ENCODE peak calls at places on chromosome 21, in nine cellular contexts. F, L, V, S, K, B, D, N and X are unnamed samples.

GRCh38 chr21:36821032-36821299 is 122.1 kb downstream of the SIM2 start:
- DNase-seq in N (no peak), F (no peak), D (no peak), V (no peak), L (no peak), S (no peak), K (no peak), B (no peak), X (no peak)

GRCh38 chr21:19683492-19683891 is 1279.9 kb upstream of the TMPRSS15 start:
- DNase-seq in K (no peak), N (no peak), F (no peak), S (no peak), D (no peak), B (no peak), L (no peak), V (no peak), X (no peak)

GRCh38 chr21:42338730-42339715 is 11.8 kb downstream of the TFF2 start:
- DNase-seq in N (no peak), F (no peak), V (no peak), B (no peak), L (no peak), S (no peak), D (no peak), K (peak), X (no peak)

GRCh38 chr21:45836694-45837670 is 144.6 kb upstream of the COL6A1 start:
- DNase-seq in K (peak), B (no peak), V (no peak), D (no peak), S (no peak), F (no peak), N (no peak), L (no peak), X (no peak)

GRCh38 chr21:45736705-45737484 is 93.4 kb downstream of the PCBP3 start:
- DNase-seq in B (no peak), D (no peak), K (no peak), L (no peak), S (no peak), N (no peak), F (no peak), V (no peak), X (no peak)

GRCh38 chr21:43872549-43873198 is 7.7 kb downstream of the AGPAT3 start:
- DNase-seq in D (no peak), S (no peak), B (no peak), L (no peak), F (no peak), K (no peak), V (no peak), N (no peak), X (no peak)

GRCh38 chr21:15408089-15408488 is 321.7 kb upstream of the USP25 start:
- DNase-seq in B (no peak), F (no peak), D (no peak), S (no peak), V (no peak), L (no peak), N (no peak), K (no peak), X (no peak)

GRCh38 chr21:45498646-45499000 is 43.6 kb downstream of the SLC19A1 start:
- DNase-seq in L (no peak), K (no peak), F (no peak), B (no peak), V (no peak), S (no peak), N (no peak), D (no peak), X (no peak)

GRCh38 chr21:16407403-16408279 is 677.9 kb downstream of the USP25 start:
- DNase-seq in D (no peak), N (no peak), V (no peak), L (no peak), F (no peak), B (no peak), K (no peak), S (no peak), X (no peak)

GRCh38 chr21:32207096-32207716 is 71.6 kb downstream of the MIS18A start:
- DNase-seq in B (no peak), N (no peak), K (peak), F (no peak), V (no peak), L (no peak), S (no peak), D (peak), X (no peak)

GRCh38 chr21:14121719-14122118 is 89.0 kb downstream of the LIPI start:
- DNase-seq in B (no peak), D (no peak), N (no peak), F (no peak), S (no peak), V (no peak), K (no peak), L (no peak), X (no peak)

GRCh38 chr21:30463713-30464112 is 16.5 kb downstream of the KRTAP19-1 start:
- DNase-seq in K (no peak), B (no peak), V (no peak), L (no peak), N (no peak), S (no peak), D (no peak), F (peak), X (no peak)

GRCh38 chr21:37454869-37455503 is 88.4 kb downstream of the DYRK1A start:
- DNase-seq in B (no peak), S (no peak), K (no peak), D (no peak), L (no peak), V (no peak), N (no peak), F (no peak), X (no peak)

GRCh38 chr21:32727728-32728454 is at the start of gene SYNJ1:
- DNase-seq in N (peak), B (no peak), S (peak), L (peak), D (peak), V (peak), F (peak), K (peak), X (peak)

GRCh38 chr21:19340303-19340702 is 936.7 kb upstream of the TMPRSS15 start:
- DNase-seq in F (no peak), D (no peak), L (no peak), K (no peak), S (no peak), B (no peak), N (no peak), V (no peak), X (no peak)

GRCh38 chr21:37458669-37459276 is 92.2 kb downstream of the DYRK1A start:
- DNase-seq in V (no peak), L (no peak), F (no peak), B (no peak), N (no peak), D (no peak), S (no peak), K (no peak), X (no peak)

GRCh38 chr21:17370750-17371325 is 142.0 kb upstream of the CXADR start:
- DNase-seq in F (peak), V (no peak), B (no peak), L (no peak), N (no peak), K (no peak), S (no peak), D (no peak), X (no peak)

GRCh38 chr21:28587748-28588147 is 404.9 kb downstream of the LTN1 start:
- DNase-seq in D (no peak), S (peak), L (no peak), B (no peak), K (no peak), N (no peak), F (peak), V (no peak), X (no peak)

GRCh38 chr21:37593015-37593414 is 226.4 kb downstream of the DYRK1A start:
- DNase-seq in V (no peak), L (no peak), K (no peak), D (no peak), F (no peak), N (no peak), S (no peak), B (no peak), X (no peak)

GRCh38 chr21:36415375-36415774 is 30.2 kb downstream of the CHAF1B start:
- DNase-seq in L (no peak), B (no peak), S (no peak), F (no peak), K (no peak), D (peak), V (no peak), N (no peak), X (no peak)

GRCh38 chr21:36654341-36654740 is 44.6 kb upstream of the SIM2 start:
- DNase-seq in K (no peak), S (no peak), V (no peak), N (no peak), F (no peak), B (no peak), D (no peak), L (no peak), X (no peak)

GRCh38 chr21:16870116-16870515 is 642.7 kb upstream of the CXADR start:
- DNase-seq in D (no peak), F (peak), B (peak), S (no peak), V (no peak), L (no peak), K (no peak), N (no peak), X (no peak)

GRCh38 chr21:35256468-35256988 is 207.4 kb upstream of the RUNX1 start:
- DNase-seq in F (peak), N (no peak), V (no peak), K (no peak), D (peak), L (no peak), S (peak), B (no peak), X (peak)

GRCh38 chr21:29130234-29130993 is at the start of gene MAP3K7CL:
- DNase-seq in L (no peak), K (no peak), B (no peak), V (no peak), F (peak), D (no peak), N (no peak), S (peak), X (no peak)

GRCh38 chr21:41361786-41362604 is at the start of gene MX2:
- DNase-seq in S (peak), D (no peak), B (no peak), L (peak), V (peak), K (no peak), F (peak), N (peak), X (peak)

GRCh38 chr21:32256873-32257620 is 21.8 kb downstream of the MIS18A start:
- DNase-seq in S (peak), K (no peak), V (no peak), B (no peak), N (no peak), L (no peak), F (peak), D (peak), X (no peak)

GRCh38 chr21:28336299-28336698 is 656.4 kb downstream of the LTN1 start:
- DNase-seq in V (no peak), K (no peak), L (no peak), F (peak), S (peak), N (no peak), D (no peak), B (peak), X (no peak)

GRCh38 chr21:46605759-46606426 is 1.0 kb upstream of the S100B start:
- DNase-seq in L (no peak), S (no peak), D (no peak), B (no peak), F (no peak), N (no peak), K (no peak), V (peak), X (no peak)

GRCh38 chr21:37871121-37871862 is 45.0 kb downstream of the KCNJ6 start:
- DNase-seq in L (no peak), D (no peak), K (no peak), B (no peak), F (peak), N (no peak), S (no peak), V (no peak), X (no peak)

GRCh38 chr21:38820471-38821239 is 14.9 kb downstream of the ETS2 start:
- DNase-seq in K (no peak), L (no peak), V (no peak), D (no peak), B (no peak), N (no peak), S (no peak), F (no peak), X (no peak)

GRCh38 chr21:44012474-44013379 is 618 bp downstream of the TRAPPC10 start:
- DNase-seq in V (peak), D (no peak), F (peak), K (peak), S (no peak), L (peak), N (peak), B (no peak), X (peak)

GRCh38 chr21:17387030-17387617 is 125.7 kb upstream of the CXADR start:
- DNase-seq in B (peak), S (no peak), L (no peak), K (no peak), V (peak), N (no peak), D (peak), F (peak), X (no peak)

GRCh38 chr21:35904995-35905972 is 155.0 kb downstream of the SETD4 start:
- DNase-seq in B (no peak), N (no peak), L (no peak), S (no peak), D (no peak), F (no peak), V (no peak), K (no peak), X (no peak)

GRCh38 chr21:27244356-27244755 is 277.5 kb upstream of the ADAMTS5 start:
- DNase-seq in S (no peak), D (no peak), L (no peak), K (no peak), F (peak), V (no peak), B (no peak), N (no peak), X (no peak)

GRCh38 chr21:31489014-31489413 is 145.0 kb upstream of the TIAM1 start:
- DNase-seq in S (no peak), V (no peak), L (no peak), N (no peak), B (no peak), K (no peak), F (no peak), D (no peak), X (no peak)

GRCh38 chr21:45982758-45983731 is 1.5 kb downstream of the COL6A1 start:
- DNase-seq in S (no peak), L (no peak), F (peak), K (no peak), D (no peak), N (no peak), B (no peak), V (no peak), X (peak)

GRCh38 chr21:46603228-46603627 is 1.7 kb downstream of the S100B start:
- DNase-seq in B (no peak), L (no peak), F (no peak), N (no peak), S (no peak), D (no peak), V (no peak), K (no peak), X (no peak)

GRCh38 chr21:26739189-26739588 is 106.0 kb downstream of the ADAMTS1 start:
- DNase-seq in K (no peak), F (no peak), B (peak), S (no peak), L (no peak), N (no peak), D (no peak), V (no peak), X (no peak)

GRCh38 chr21:43755820-43756594 is 20.1 kb downstream of the CSTB start:
- DNase-seq in V (no peak), F (no peak), S (no peak), D (no peak), N (no peak), K (no peak), B (no peak), L (no peak), X (no peak)

GRCh38 chr21:41754481-41754891 is 12.4 kb downstream of the RIPK4 start:
- DNase-seq in K (no peak), D (no peak), N (no peak), F (no peak), L (no peak), S (no peak), B (no peak), V (no peak), X (no peak)